ENCODE peak calls at places on chromosomes 1 and 21, in eight cellular contexts. B is M059J; Q is colonic mucosa; X is A549; J is NCI-H1930; A is 8988T; M is pancreas; P is CD4-positive, alpha-beta memory T cell. V is an unnamed sample.

GRCh38 chr1:204859885-204860284 is 10.8 kb upstream of the NFASC start:
- DNase-seq in Q (no peak), M (no peak), X (no peak), J (no peak), B (no peak), A (no peak), P (no peak), V (no peak)

GRCh38 chr1:205668951-205669340 is 11.4 kb downstream of the SLC45A3 start:
- DNase-seq in J (no peak), P (no peak), M (no peak), B (no peak), Q (peak; percentile 38), X (no peak), A (no peak), V (no peak)

GRCh38 chr1:88935522-88936222 is 44.3 kb upstream of the GTF2B start:
- DNase-seq in A (no peak), Q (no peak), J (no peak), B (peak; percentile 54), P (peak; percentile 31), M (no peak), X (peak; percentile 28), V (peak; percentile 62)

GRCh38 chr21:42567181-42567560 is 53.5 kb downstream of the SLC37A1 start:
- DNase-seq in X (no peak), M (no peak), Q (no peak), J (no peak), A (no peak), B (no peak), P (no peak), V (no peak)

GRCh38 chr1:44390277-44390676 is 14.8 kb upstream of the RNF220 start:
- DNase-seq in A (no peak), J (no peak), M (no peak), X (peak; percentile 57), B (peak; percentile 92), Q (no peak), P (no peak), V (peak; percentile 83)

GRCh38 chr1:220342853-220343252 is 70.6 kb upstream of the RAB3GAP2 start:
- DNase-seq in P (no peak), B (no peak), X (no peak), Q (no peak), J (no peak), A (no peak), M (no peak), V (peak; percentile 18)

GRCh38 chr21:45838636-45839035 is 142.9 kb upstream of the COL6A1 start:
- DNase-seq in B (no peak), A (no peak), P (no peak), J (no peak), Q (no peak), M (no peak), X (no peak), V (no peak)

GRCh38 chr1:27233677-27234053 is 767 bp upstream of the WDTC1 start:
- DNase-seq in Q (no peak), M (peak; percentile 2), J (no peak), P (peak; percentile 17), A (no peak), B (no peak), X (no peak), V (peak; percentile 17)